ENCODE peak calls at places on chromosomes 12 and 14, in ten cellular contexts. R, I, U, A, E, H, S, D, B and J are unnamed samples.
A peak's percentile ranks its signal among the peaks of the same experiment; 100 is the strongest.

GRCh38 chr12:26028953-26029740 is 70.7 kb downstream of the RASSF8 start:
- DNase-seq in H (peak; percentile 75), U (peak; percentile 26), I (no peak), S (peak; percentile 16), B (peak; percentile 30), E (peak; percentile 72), D (no peak), R (no peak), A (no peak), J (no peak)

GRCh38 chr14:105495990-105496830 is 5.2 kb downstream of the TEDC1 start:
- DNase-seq in E (no peak), B (no peak), R (no peak), S (no peak), I (no peak), D (no peak), U (no peak), A (no peak), H (no peak), J (no peak)

GRCh38 chr12:69096669-69097364 is 142.6 kb upstream of the CPSF6 start:
- DNase-seq in U (no peak), E (peak; percentile 50), H (peak; percentile 77), D (no peak), A (no peak), B (no peak), I (no peak), R (no peak), S (no peak), J (no peak)

GRCh38 chr14:54845616-54846015 is 57.0 kb downstream of the GCH1 start:
- DNase-seq in H (no peak), S (no peak), U (no peak), R (no peak), I (no peak), D (no peak), A (no peak), B (no peak), E (no peak), J (no peak)

GRCh38 chr12:47636908-47637780 is 68.7 kb downstream of the RPAP3 start:
- DNase-seq in B (no peak), R (peak; percentile 12), S (no peak), D (no peak), A (no peak), I (no peak), H (peak; percentile 70), E (peak; percentile 45), U (no peak), J (peak; percentile 10)

GRCh38 chr12:61397668-61398067 is 862.5 kb upstream of the USP15 start:
- DNase-seq in A (no peak), H (no peak), D (no peak), U (no peak), R (no peak), I (no peak), S (no peak), E (no peak), B (no peak), J (no peak)

GRCh38 chr12:57166971-57167371 is 19.6 kb upstream of the LRP1-AS start:
- DNase-seq in H (no peak), I (no peak), R (no peak), B (no peak), E (peak; percentile 95), D (no peak), U (no peak), S (no peak), A (no peak), J (no peak)

GRCh38 chr14:92039073-92039719 is 663 bp downstream of the TRIP11 start:
- DNase-seq in H (peak; percentile 66), E (peak; percentile 77), U (peak; percentile 38), D (no peak), I (peak; percentile 72), B (peak; percentile 71), S (peak; percentile 37), R (no peak), A (no peak), J (no peak)

GRCh38 chr12:46664771-46665287 is 161.0 kb downstream of the SLC38A4 start:
- DNase-seq in R (no peak), U (peak; percentile 38), E (peak; percentile 93), A (no peak), H (peak; percentile 87), B (peak; percentile 29), D (no peak), S (no peak), I (no peak), J (no peak)

GRCh38 chr12:38056701-38057689 is 259.6 kb upstream of the ALG10B start:
- DNase-seq in U (no peak), A (no peak), S (no peak), R (no peak), E (peak; percentile 14), D (no peak), I (no peak), B (no peak), H (no peak), J (no peak)

GRCh38 chr14:75540479-75540851 is 18.2 kb downstream of the BATF start:
- DNase-seq in R (no peak), I (no peak), U (no peak), E (no peak), B (no peak), D (no peak), S (no peak), H (no peak), A (no peak), J (no peak)

GRCh38 chr12:131971226-131971625 is 21.5 kb downstream of the EP400 start:
- DNase-seq in A (no peak), E (no peak), S (no peak), U (no peak), R (no peak), H (no peak), I (no peak), B (no peak), D (no peak), J (no peak)

GRCh38 chr14:52253503-52253902 is 14.0 kb upstream of the PTGDR start:
- DNase-seq in D (no peak), B (no peak), S (no peak), E (peak; percentile 61), I (no peak), R (no peak), A (no peak), U (no peak), H (no peak), J (no peak)

GRCh38 chr12:630656-631632 is 32.3 kb downstream of the NINJ2 start:
- DNase-seq in U (peak; percentile 83), D (no peak), A (peak; percentile 25), R (peak; percentile 50), B (no peak), S (no peak), I (no peak), E (no peak), H (peak; percentile 58), J (peak; percentile 49)

GRCh38 chr12:55019784-55020183 is at the start of gene NEUROD4:
- DNase-seq in B (peak; percentile 71), U (peak; percentile 31), R (peak; percentile 1), S (no peak), I (no peak), D (no peak), E (peak; percentile 82), H (peak; percentile 82), A (no peak), J (no peak)